ENCODE peak calls at places on chromosomes 3 and 15, in six cellular contexts. B is endothelial cell of umbilical vein, C is DND-41, R is astrocyte, J is HepG2, V is HCT116. F is an unnamed sample.

GRCh38 chr15:72237286-72238224 is 6.6 kb upstream of the PKM start:
- DNase-seq in B (peak; percentile 90), C (peak; percentile 88), R (peak; percentile 97), J (peak; percentile 85), V (peak; percentile 92), F (peak; percentile 97)

GRCh38 chr3:172726370-172726769 is 15.5 kb upstream of the NCEH1 start:
- DNase-seq in B (no peak), C (no peak), R (no peak), J (no peak), V (no peak), F (peak; percentile 21)

GRCh38 chr15:80339601-80340000 is 64.6 kb upstream of the ARNT2 start:
- DNase-seq in B (no peak), C (no peak), R (no peak), J (no peak), V (no peak), F (no peak)

GRCh38 chr15:85615930-85616329 is 178.8 kb downstream of the KLHL25 start:
- DNase-seq in B (peak; percentile 67), C (peak; percentile 26), R (no peak), J (peak; percentile 43), V (peak; percentile 6), F (peak; percentile 73)

GRCh38 chr3:172557515-172558220 is 34.4 kb upstream of the TNFSF10 start:
- DNase-seq in B (no peak), C (no peak), R (peak; percentile 31), J (peak; percentile 38), V (no peak), F (peak; percentile 34)

GRCh38 chr3:166570136-166570535 is 732.9 kb upstream of the BCHE start:
- DNase-seq in B (no peak), C (no peak), R (no peak), J (no peak), V (no peak), F (no peak)

GRCh38 chr15:79632457-79632856 is 200.3 kb downstream of the MINAR1 start:
- DNase-seq in B (no peak), C (no peak), R (no peak), J (no peak), V (no peak), F (no peak)

GRCh38 chr3:187746479-187747335 is 1.4 kb upstream of the BCL6 start:
- DNase-seq in B (no peak), C (peak; percentile 60), R (peak; percentile 37), J (no peak), V (no peak), F (peak; percentile 51)

GRCh38 chr3:52495777-52496602 is 852 bp downstream of the STAB1 start:
- DNase-seq in B (peak; percentile 82), C (no peak), R (peak; percentile 42), J (peak; percentile 30), V (no peak), F (peak; percentile 62)

GRCh38 chr3:41881233-41881821 is 80.6 kb downstream of the ULK4 start:
- DNase-seq in B (peak; percentile 60), C (peak; percentile 17), R (peak; percentile 3), J (peak; percentile 23), V (no peak), F (peak; percentile 30)

GRCh38 chr3:24763421-24763820 is 268.8 kb upstream of the THRB start:
- DNase-seq in B (no peak), C (no peak), R (peak; percentile 1), J (no peak), V (no peak), F (peak; percentile 1)

GRCh38 chr15:57401546-57401945 is 25.2 kb downstream of the CGNL1 start:
- DNase-seq in B (no peak), C (no peak), R (peak; percentile 75), J (no peak), V (no peak), F (no peak)

GRCh38 chr15:59886476-59886875 is 117.6 kb upstream of the FOXB1 start:
- DNase-seq in B (no peak), C (no peak), R (no peak), J (no peak), V (no peak), F (no peak)

GRCh38 chr15:65819563-65819960 is 27.5 kb upstream of the DENND4A start:
- DNase-seq in B (peak; percentile 52), C (no peak), R (no peak), J (peak; percentile 45), V (no peak), F (no peak)

GRCh38 chr3:14377838-14378169 is 24.6 kb upstream of the SLC6A6 start:
- DNase-seq in B (no peak), C (peak; percentile 17), R (no peak), J (no peak), V (no peak), F (no peak)

GRCh38 chr3:14377044-14377837 is 25.2 kb upstream of the SLC6A6 start:
- DNase-seq in B (no peak), C (no peak), R (no peak), J (no peak), V (no peak), F (no peak)

GRCh38 chr3:14376348-14377043 is 25.9 kb upstream of the SLC6A6 start:
- DNase-seq in B (no peak), C (no peak), R (no peak), J (no peak), V (no peak), F (no peak)

GRCh38 chr3:14379842-14380241 is 22.6 kb upstream of the SLC6A6 start:
- DNase-seq in B (no peak), C (no peak), R (no peak), J (no peak), V (no peak), F (no peak)

GRCh38 chr3:14378415-14378814 is 24.0 kb upstream of the SLC6A6 start:
- DNase-seq in B (no peak), C (no peak), R (no peak), J (no peak), V (no peak), F (no peak)
- H3K4me1 ChIP-seq in B (no peaks in the 10 kb centered on the region), C (no peaks in the 10 kb centered on the region), R (peaks cover 4% of the 10 kb centered on the region), J (peaks cover 24% of the 10 kb centered on the region), V (peaks cover 6% of the 10 kb centered on the region), F (no peaks in the 10 kb centered on the region)

DNA sequence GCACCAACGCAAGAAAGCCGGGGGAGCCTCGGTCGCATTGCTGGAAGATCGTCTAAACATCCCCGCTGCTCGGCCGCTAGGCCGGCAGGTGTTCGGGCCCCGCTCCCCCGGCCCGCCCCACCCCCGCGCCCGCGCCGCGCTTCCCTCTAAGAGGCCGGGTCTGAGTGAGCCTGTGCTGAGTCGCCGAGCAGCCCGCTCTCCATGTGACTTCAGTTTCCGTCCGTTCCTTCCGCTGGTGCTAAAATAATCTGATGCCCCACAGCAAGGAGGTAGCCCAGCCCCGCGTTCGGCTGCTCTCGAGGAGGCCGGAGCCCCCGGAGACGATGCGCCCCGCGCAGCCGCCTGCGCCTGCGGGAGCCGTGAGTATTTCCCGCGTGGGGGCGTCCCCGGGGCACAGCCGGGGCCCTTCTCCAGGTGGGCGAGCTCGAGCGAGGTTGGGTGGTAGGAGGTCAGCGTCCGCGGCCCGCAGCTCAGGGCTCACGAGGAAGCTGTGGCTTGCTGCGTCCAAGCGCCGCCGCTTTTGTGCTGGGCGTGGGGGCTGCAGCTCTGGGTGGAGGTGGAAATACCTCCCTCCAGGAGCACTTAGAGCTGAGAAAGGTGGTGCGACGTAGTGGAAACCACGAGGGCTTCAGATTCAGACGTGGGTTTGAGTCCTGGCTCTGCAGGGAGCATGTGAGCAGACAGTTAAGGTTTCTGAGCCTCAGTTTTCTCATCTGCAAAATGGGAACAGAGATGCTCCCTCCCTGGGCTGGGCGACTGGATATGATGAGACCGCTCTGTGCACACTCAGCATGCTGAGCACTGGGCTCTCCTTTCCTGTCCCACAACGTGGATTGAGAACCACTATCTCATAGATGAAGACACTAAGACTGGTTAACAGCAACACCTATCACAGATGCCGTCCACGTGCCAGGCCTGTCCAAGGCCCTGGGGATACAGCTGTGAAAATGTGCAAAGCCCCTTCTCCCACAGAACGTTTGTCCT is at the start of gene NRROS:
- DNase-seq in B (peak; percentile 55), C (peak; percentile 80), R (peak; percentile 28), J (no peak), V (no peak), F (peak; percentile 51)
- TF ChIP-seq EZH2 in B (no peak), C (no peak), R (no peak), J (no peak), V (no peak), F (peak; percentile 22)

GRCh38 chr15:43238691-43239131 is 17.9 kb upstream of the EPB42 start:
- DNase-seq in B (no peak), C (no peak), R (no peak), J (peak; percentile 7), V (no peak), F (no peak)
- H3K9ac ChIP-seq in B (no peak overlapping the region), C (no peak overlapping the region), R (no peak overlapping the region), J (no peak overlapping the region), V (no peak overlapping the region), F (no peak overlapping the region)

DNA sequence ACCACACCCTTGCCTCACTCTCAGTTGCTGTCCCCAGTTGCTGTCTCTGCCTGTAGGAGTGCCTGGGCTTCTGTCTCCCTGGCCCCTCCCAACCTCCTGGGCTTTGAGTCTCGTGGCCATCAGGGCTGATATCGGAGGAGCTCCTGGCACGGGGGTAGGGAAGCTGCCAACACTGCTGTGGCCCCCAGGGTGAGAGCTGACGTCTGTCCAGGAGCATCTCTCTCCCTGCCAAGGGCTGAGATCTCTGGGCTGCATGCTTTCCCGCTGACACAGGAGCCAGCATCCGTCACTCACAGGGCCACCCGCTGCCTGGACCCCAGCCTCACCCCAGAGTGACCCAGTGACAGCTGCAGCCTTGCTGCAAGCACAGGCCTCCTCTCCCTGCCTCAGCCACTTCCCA is 47.5 kb downstream of the EXOG start:
- DNase-seq in B (no peak), C (no peak), R (no peak), J (no peak), V (no peak), F (no peak)
- H3K4me1 ChIP-seq in B (no peaks in the 10 kb centered on the region), C (no peaks in the 10 kb centered on the region), R (no peaks in the 10 kb centered on the region), J (no peaks in the 10 kb centered on the region), V (no peaks in the 10 kb centered on the region), F (peaks cover 3% of the 10 kb centered on the region)

GRCh38 chr3:53845881-53846133 is 412 bp downstream of the CHDH start:
- DNase-seq in B (no peak), C (no peak), R (no peak), J (no peak), V (no peak), F (no peak)

GRCh38 chr3:53846851-53847155 is 435 bp downstream of the IL17RB start:
- DNase-seq in B (no peak), C (no peak), R (no peak), J (no peak), V (no peak), F (no peak)

GRCh38 chr3:53846134-53846850 is at the start of the genes CHDH and IL17RB:
- DNase-seq in B (peak; percentile 6), C (no peak), R (no peak), J (peak; percentile 77), V (peak; percentile 38), F (no peak)

GRCh38 chr3:53844262-53845102 is 1.7 kb downstream of the CHDH start:
- DNase-seq in B (no peak), C (no peak), R (no peak), J (peak; percentile 85), V (no peak), F (no peak)

GRCh38 chr3:53845103-53845880 is 927 bp downstream of the CHDH start:
- DNase-seq in B (peak; percentile 17), C (no peak), R (peak; percentile 29), J (peak; percentile 47), V (peak; percentile 49), F (peak; percentile 51)
- TF ChIP-seq EZH2 in B (no peak), C (no peak), R (no peak), J (no peak), V (no peak), F (peak; percentile 74)

F was measured in fibroblast of lung.